ENCODE peak calls at places on chromosomes 13 and 19, in five cellular contexts. Z, B, T, Y and V are unnamed samples.

GRCh38 chr19:6119031-6119430 is 8.7 kb upstream of the RFX2 start:
- DNase-seq in Z (no peak), T (no peak), Y (no peak), B (no peak), V (no peak)

GRCh38 chr13:110648848-110649421 is 33.6 kb downstream of the NAXD start:
- DNase-seq in B (no peak), T (peak; percentile 47), Y (no peak), Z (no peak), V (no peak)

GRCh38 chr13:97460004-97460756 is 26.2 kb downstream of the RAP2A start:
- DNase-seq in T (no peak), Z (peak; percentile 38), B (no peak), Y (no peak), V (no peak)

GRCh38 chr19:7179917-7180306 is 110.4 kb downstream of the ZNF557 start:
- DNase-seq in B (no peak), T (no peak), Z (no peak), Y (no peak), V (no peak)

GRCh38 chr13:100525453-100526298 is 62.9 kb downstream of the GGACT start:
- DNase-seq in B (no peak), T (no peak), Z (no peak), Y (no peak), V (no peak)

GRCh38 chr19:46254776-46255175 is 25.2 kb downstream of the IGFL1 start:
- DNase-seq in T (no peak), Y (no peak), Z (no peak), B (no peak), V (no peak)

GRCh38 chr13:113141591-113141950 is 16.9 kb upstream of the PROZ start:
- DNase-seq in B (no peak), T (no peak), Z (no peak), Y (no peak), V (no peak)

GRCh38 chr19:12293771-12294307 is 844 bp downstream of the ZNF44 start:
- DNase-seq in T (peak; percentile 72), Z (peak; percentile 46), B (peak; percentile 44), Y (peak; percentile 46), V (peak; percentile 55)

GRCh38 chr19:6297202-6297601 is 17.4 kb upstream of the MLLT1 start:
- DNase-seq in T (no peak), Z (no peak), Y (no peak), B (no peak), V (no peak)

GRCh38 chr19:10553943-10554381 is 10.3 kb downstream of the ATG4D start:
- DNase-seq in T (no peak), Y (peak; percentile 45), B (no peak), Z (no peak), V (no peak)

GRCh38 chr19:42028304-42029216 is 34.5 kb upstream of the ATP1A3 start:
- DNase-seq in Z (no peak), Y (no peak), T (peak; percentile 98), B (no peak), V (no peak)

GRCh38 chr13:66778461-66778860 is 451.7 kb downstream of the PCDH9 start:
- DNase-seq in B (no peak), T (no peak), Y (no peak), Z (no peak), V (no peak)

GRCh38 chr19:46386996-46387712 is 26.2 kb downstream of the CCDC8 start:
- DNase-seq in Z (no peak), Y (no peak), T (no peak), B (no peak), V (no peak)

GRCh38 chr13:51619614-51620013 is 35.4 kb downstream of the WDFY2 start:
- DNase-seq in T (no peak), Z (peak; percentile 85), B (no peak), Y (no peak), V (no peak)

GRCh38 chr19:33508941-33509614 is 12.5 kb downstream of the PEPD start:
- DNase-seq in Z (no peak), Y (no peak), B (no peak), T (no peak), V (no peak)

GRCh38 chr13:73607489-73608156 is 526.6 kb downstream of the KLF12 start:
- DNase-seq in B (no peak), T (no peak), Y (no peak), Z (peak; percentile 46), V (no peak)

GRCh38 chr13:50123515-50123861 is 108.2 kb downstream of the KCNRG start:
- DNase-seq in Y (no peak), T (no peak), Z (no peak), B (no peak), V (no peak)

GRCh38 chr19:33902802-33903488 is 106.3 kb downstream of the KCTD15 start:
- DNase-seq in T (no peak), Y (no peak), B (no peak), Z (no peak), V (no peak)

GRCh38 chr13:59086147-59086546 is 1077.6 kb downstream of the DIAPH3 start:
- DNase-seq in B (no peak), T (no peak), Y (no peak), Z (peak; percentile 88), V (no peak)

GRCh38 chr19:1569997-1570396 is 1.9 kb upstream of the MEX3D start:
- DNase-seq in B (no peak), T (no peak), Y (no peak), Z (no peak), V (no peak)

GRCh38 chr13:102399791-102400618 is 1.8 kb downstream of the FGF14 start:
- DNase-seq in B (no peak), Z (no peak), Y (no peak), T (peak; percentile 72), V (no peak)

GRCh38 chr19:57406516-57407123 is 4.3 kb upstream of the ZNF17 start:
- DNase-seq in B (no peak), Z (peak; percentile 45), T (peak; percentile 88), Y (peak; percentile 24), V (peak; percentile 28)

DNA sequence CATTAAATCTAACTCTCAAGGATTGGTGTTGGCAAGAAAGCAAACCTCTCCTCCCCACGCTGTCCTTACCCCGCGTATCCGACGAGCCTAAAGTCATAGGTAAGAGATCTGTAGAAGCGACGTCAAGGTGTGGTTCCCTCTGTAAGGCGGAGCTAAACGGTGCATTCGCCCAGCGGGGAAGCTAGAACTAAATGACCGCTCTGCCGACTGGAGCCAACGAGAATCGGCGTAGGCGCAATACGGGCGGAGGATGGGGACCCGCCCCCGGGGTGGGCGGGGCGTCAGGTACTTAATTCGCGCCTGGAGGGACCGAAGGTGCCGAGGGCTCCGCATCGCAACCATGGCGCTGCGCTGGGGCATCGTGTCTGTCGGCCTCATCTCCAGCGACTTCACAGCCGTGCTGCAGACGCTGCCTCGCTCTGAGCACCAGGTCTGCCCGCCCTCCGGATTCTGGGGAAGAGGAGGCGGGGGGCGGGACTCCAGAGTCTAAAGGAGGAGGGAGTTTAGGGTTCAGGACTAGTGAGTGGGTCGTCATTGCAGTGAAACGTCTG is at the start of gene DHDH:
- DNase-seq in B (no peak), Y (peak; percentile 65), Z (peak; percentile 42), T (peak; percentile 97), V (peak; percentile 71)
- TF ChIP-seq POLR2A in B (no peak), Y (no peak), Z (no peak), T (peak; percentile 73), V (peak; percentile 33)

GRCh38 chr13:42381165-42381425 is 109.1 kb downstream of the AKAP11 start:
- DNase-seq in Y (no peak), B (no peak), T (no peak), Z (no peak), V (no peak)

GRCh38 chr13:42380420-42381164 is 108.6 kb downstream of the AKAP11 start:
- DNase-seq in T (no peak), Z (no peak), Y (no peak), B (no peak), V (no peak)

GRCh38 chr13:42377640-42378382 is 105.9 kb downstream of the AKAP11 start:
- DNase-seq in Z (no peak), T (no peak), B (no peak), Y (no peak), V (no peak)

GRCh38 chr13:42379241-42379640 is 107.3 kb downstream of the AKAP11 start:
- DNase-seq in T (no peak), B (no peak), Y (no peak), Z (no peak), V (no peak)

DNA sequence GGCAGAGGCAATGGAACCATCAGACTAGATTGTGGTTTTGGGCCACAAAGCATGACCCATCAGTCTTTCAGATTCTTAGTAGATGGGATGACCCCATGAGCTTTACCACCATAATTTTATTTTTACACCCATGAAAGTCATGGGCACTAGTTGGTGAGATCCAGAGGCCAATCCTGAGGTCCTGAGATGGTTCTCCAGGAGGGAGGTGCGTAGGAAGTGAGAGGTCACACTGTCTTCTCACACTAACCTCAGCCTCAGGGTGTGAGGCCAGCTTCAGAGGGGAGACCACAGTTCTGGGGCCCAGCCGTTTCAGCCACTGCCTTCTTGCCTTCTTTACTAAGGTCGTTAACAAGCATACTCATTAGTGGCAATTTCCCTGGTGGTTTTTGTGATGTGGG is 106.4 kb downstream of the AKAP11 start:
- DNase-seq in B (no peak), Y (no peak), T (no peak), Z (no peak), V (no peak)
- TF ChIP-seq POLR2A in B (no peak), Y (no peak), T (no peak), Z (no peak), V (no peak)

DNA sequence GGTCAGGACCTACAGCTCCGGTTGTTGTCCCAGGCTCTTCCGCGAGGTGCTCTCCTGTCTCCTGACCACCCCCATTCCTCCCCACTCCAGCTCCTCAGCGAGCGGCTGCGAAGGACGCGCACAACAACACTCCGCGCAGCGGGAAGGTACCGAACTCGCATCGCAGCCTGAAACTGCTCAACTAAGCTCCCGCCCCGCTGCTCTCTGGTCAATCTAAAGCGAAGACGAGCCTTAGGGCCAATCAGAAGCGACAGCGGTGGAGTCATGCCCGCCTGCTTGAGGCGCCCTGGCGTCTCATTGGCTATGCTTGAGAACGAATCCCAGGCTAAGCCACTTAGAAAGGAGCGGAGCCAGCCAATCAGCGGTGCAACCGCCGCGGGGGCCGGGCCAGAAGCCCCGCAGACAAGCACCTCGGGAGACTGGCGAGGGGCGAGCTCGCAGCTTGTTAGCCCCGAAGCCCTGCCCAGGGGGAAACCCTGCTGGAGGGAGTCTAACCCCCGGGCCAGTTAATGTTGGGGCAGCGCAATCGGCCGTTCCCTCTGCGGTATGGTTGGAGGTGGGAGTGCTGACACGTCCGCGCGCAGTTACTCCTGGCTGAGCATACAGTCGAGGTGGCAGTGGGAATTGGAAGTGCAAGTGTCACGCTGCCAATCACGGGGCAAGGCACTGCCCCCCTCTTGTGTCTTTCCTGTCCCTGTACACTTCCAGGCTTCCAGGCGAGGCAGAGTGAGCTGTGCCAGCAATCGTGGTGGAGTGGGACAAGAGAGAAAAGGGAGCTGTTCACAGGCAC is 1.9 kb upstream of the ZBTB32 start:
- DNase-seq in Z (peak; percentile 97), B (peak; percentile 93), T (peak; percentile 91), Y (peak; percentile 96), V (peak; percentile 92)
- TF ChIP-seq POLR2A in Z (no peak), B (no peak), T (peak; percentile 44), Y (no peak), V (no peak)

DNA sequence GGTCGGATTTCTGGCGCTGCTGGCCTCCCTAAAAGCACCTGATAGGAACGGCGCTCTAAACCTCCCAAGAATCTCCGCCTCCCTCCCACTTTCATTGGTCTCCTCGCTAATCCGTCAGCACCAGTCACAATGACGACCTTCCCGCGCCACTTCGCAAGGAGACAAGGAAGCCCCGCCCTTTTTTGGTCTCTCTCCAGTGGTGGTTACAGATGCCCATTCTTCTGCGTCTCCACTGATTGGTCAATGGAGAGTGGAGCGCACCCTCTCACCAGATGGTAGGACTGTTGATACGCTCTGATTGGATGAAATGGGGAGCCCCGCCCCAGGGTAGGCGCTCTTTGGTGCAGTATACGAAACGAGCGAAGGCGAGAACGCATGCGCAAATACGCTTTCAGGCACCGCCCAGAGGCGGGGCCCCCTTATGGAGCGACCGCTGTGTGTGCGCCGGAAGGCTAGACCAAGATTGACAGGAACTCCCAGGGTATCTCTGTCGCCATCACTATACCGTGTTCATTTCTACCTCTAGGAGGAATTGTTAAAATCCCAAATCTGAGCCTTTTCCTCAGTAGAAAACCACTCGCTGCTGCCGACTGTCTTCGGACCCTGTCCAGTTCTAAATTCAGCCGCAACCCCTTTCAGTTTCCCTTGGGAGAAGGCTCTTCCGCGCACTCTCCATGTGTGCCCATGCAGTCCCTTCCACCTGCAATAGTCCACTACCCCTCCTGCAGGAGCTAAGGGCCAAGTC is 617 bp upstream of the HNRNPL start:
- DNase-seq in Z (peak; percentile 100), Y (peak; percentile 100), T (peak; percentile 96), B (peak; percentile 100), V (peak; percentile 99)
- TF ChIP-seq POLR2A in Z (peak; percentile 56), Y (peak; percentile 88), T (peak; percentile 63), B (peak; percentile 94), V (peak; percentile 97)